ENCODE peak calls at places on chromosomes 13 and 19, in five cellular contexts. Q is amniotic stem cell, N is T-helper 17 cell, L is psoas muscle, C is Caco-2. O is an unnamed sample.

GRCh38 chr13:113850722-113851479 is 13.0 kb downstream of the GAS6 start:
- DNase-seq in Q (no peak), N (no peak), L (no peak), C (no peak), O (no peak)

GRCh38 chr13:112908342-112908741 is 60.7 kb upstream of the MCF2L start:
- DNase-seq in Q (no peak), N (no peak), L (no peak), C (no peak), O (no peak)

GRCh38 chr13:20436505-20436904 is 89.2 kb downstream of the CRYL1 start:
- DNase-seq in Q (no peak), N (no peak), L (no peak), C (no peak), O (no peak)

GRCh38 chr13:44331912-44332840 is 41.4 kb upstream of the SERP2 start:
- DNase-seq in Q (peak), N (no peak), L (peak), C (no peak), O (peak)

GRCh38 chr13:29805994-29806748 is 44.2 kb downstream of the UBL3 start:
- DNase-seq in Q (no peak), N (no peak), L (no peak), C (no peak), O (no peak)

GRCh38 chr13:30481241-30481760 is 15.6 kb upstream of the HMGB1 start:
- DNase-seq in Q (no peak), N (no peak), L (no peak), C (no peak), O (no peak)

GRCh38 chr13:114032121-114032799 is 58.4 kb upstream of the C13orf46 start:
- DNase-seq in Q (no peak), N (no peak), L (no peak), C (no peak), O (no peak)

GRCh38 chr13:52862358-52863206 is 14.1 kb upstream of the PCDH8 start:
- DNase-seq in Q (no peak), N (no peak), L (no peak), C (no peak), O (no peak)

GRCh38 chr13:74070065-74070464 is 64.1 kb downstream of the KLF12 start:
- DNase-seq in Q (no peak), N (peak), L (no peak), C (no peak), O (no peak)

GRCh38 chr13:24124789-24125476 is 35.6 kb upstream of the SPATA13 start:
- DNase-seq in Q (no peak), N (no peak), L (no peak), C (no peak), O (no peak)

GRCh38 chr19:7976461-7976860 is 29.0 kb downstream of the ELAVL1 start:
- DNase-seq in Q (no peak), N (no peak), L (no peak), C (no peak), O (no peak)

O was measured in aorta.